ENCODE peak calls at places on chromosomes 4 and X, in eight cellular contexts. Z is heart left ventricle; L is GM23248; Q is tibial nerve; M is uterus; C is fibroblast of lung; U is mammary epithelial cell; P is CD4-positive, alpha-beta memory T cell. K is an unnamed sample. For H3K9me3 and H3K4me1, the result is how much of the 10 kb centered on the place peaks cover.

GRCh38 chr4:151688003-151688784 is 72.6 kb downstream of the GATB start:
- DNase-seq in Z (no peak), L (peak), Q (no peak), M (no peak), C (peak), U (no peak), P (no peak), K (no peak)

GRCh38 chrX:40474205-40474626 is 106.6 kb upstream of the ATP6AP2 start:
- DNase-seq in Z (no peak), L (peak), Q (no peak), M (peak), C (peak), U (peak), P (no peak), K (peak)

GRCh38 chrX:78514852-78515251 is 144.3 kb downstream of the RTL3 start:
- DNase-seq in Z (no peak), L (no peak), Q (no peak), M (no peak), C (peak), U (peak), P (peak), K (no peak)

GRCh38 chr4:16187455-16187854 is 38.8 kb downstream of the TAPT1 start:
- DNase-seq in Z (no peak), L (peak), Q (no peak), M (no peak), C (peak), U (no peak), P (no peak), K (no peak)

GRCh38 chr4:72701987-72702819 is 133.2 kb upstream of the ADAMTS3 start:
- DNase-seq in Z (no peak), L (peak), Q (peak), M (no peak), C (peak), U (peak), P (peak), K (peak)

GRCh38 chrX:24332868-24333267 is 19.0 kb upstream of the SUPT20HL2 start:
- DNase-seq in Z (no peak), L (no peak), Q (no peak), M (no peak), C (peak), U (no peak), P (no peak), K (no peak)

GRCh38 chr4:122819708-122820449 is 6.8 kb upstream of the FGF2 start:
- DNase-seq in Z (no peak), L (peak), Q (no peak), M (no peak), C (peak), U (peak), P (no peak), K (no peak)

GRCh38 chr4:38371391-38371851 is 292.6 kb upstream of the KLF3 start:
- DNase-seq in Z (no peak), L (peak), Q (no peak), M (no peak), C (peak), U (peak), P (no peak), K (no peak)

GRCh38 chr4:121072836-121073362 is 564 bp upstream of the NDNF start:
- DNase-seq in Z (peak), L (peak), Q (no peak), M (no peak), C (no peak), U (no peak), P (peak), K (no peak)

GRCh38 chr4:56440983-56441382 is 4.9 kb downstream of the PAICS start:
- DNase-seq in Z (no peak), L (no peak), Q (no peak), M (no peak), C (no peak), U (no peak), P (no peak), K (no peak)

GRCh38 chr4:172786039-172786792 is 382.4 kb upstream of the GALNT7 start:
- DNase-seq in Z (no peak), L (peak), Q (no peak), M (no peak), C (peak), U (peak), P (no peak), K (peak)
- H3K9me3 ChIP-seq in Z (under half), L (under half), Q (under half), M (under half), C (under half), U (under half), P (under half), K (under half)

DNA sequence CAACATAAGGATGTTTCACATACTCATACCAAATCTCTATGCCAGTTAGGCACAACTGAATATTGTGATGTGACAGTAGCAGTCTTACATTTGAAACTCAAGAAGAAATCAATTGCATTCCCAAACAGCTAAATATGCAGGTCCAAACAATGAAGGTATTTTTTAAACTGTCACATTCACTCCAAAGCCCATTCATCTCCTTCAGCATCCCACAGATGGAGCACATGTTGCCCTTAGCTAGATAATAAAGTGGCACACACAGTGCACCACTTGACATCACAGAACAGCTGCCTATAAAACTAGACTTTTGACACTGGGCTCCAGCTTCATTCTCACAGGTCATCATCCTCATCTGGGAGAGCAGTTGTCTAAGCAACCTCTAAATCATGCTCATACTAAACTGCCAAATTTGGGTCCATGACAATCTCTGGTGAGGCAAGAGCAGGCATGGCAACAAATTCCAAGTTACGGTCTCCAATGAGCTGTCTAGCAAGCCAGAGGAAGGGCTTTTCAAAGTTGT is 26.2 kb upstream of the ARHGEF6 start:
- DNase-seq in Z (no peak), L (no peak), Q (no peak), M (no peak), C (no peak), U (no peak), P (no peak), K (no peak)
- H3K4me1 ChIP-seq in Z (under half), L (under half), Q (under half), M (under half), C (under half), U (under half), P (under half), K (under half)

DNA sequence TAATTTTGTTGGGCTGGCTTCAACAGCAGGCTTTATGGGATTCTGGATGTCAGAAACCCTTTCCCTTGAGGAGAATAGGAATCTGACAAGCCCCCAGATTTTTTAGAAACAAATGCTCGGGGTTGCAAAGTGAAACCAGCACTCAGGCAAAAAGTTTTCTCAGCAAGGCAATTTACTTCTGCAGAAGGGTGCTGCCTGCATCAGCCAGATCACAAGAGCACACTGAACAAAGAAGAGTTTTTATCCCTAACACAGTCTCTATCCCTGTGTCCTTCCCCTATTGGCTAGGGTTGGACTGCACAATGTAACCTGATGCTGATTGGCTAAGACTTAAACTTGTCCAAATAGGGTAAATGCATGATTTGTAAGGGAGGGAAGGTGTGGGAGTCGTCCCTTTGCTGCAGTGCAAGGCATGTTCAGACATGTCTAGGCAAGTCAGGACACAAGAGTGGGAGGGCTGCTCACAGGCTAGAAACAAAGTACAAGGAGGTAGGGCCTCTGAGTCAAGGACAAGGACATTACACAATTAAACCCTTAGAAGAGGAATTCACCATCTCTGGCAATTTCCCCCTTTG is 175.8 kb downstream of the CCNG2 start:
- DNase-seq in Z (no peak), L (no peak), Q (no peak), M (no peak), C (no peak), U (peak), P (no peak), K (no peak)
- H3K9me3 ChIP-seq in Z (under half), L (under half), Q (under half), M (under half), C (under half), U (under half), P (under half), K (under half)

GRCh38 chr4:47493238-47494123 is 8.4 kb downstream of the ATP10D start:
- DNase-seq in Z (no peak), L (no peak), Q (no peak), M (no peak), C (no peak), U (no peak), P (no peak), K (no peak)
- H3K4me1 ChIP-seq in Z (under half), L (under half), Q (under half), M (under half), C (under half), U (under half), P (under half), K (under half)

GRCh38 chr4:24544208-24544607 is 40.1 kb downstream of the DHX15 start:
- DNase-seq in Z (no peak), L (no peak), Q (no peak), M (no peak), C (no peak), U (no peak), P (no peak), K (no peak)
- H3K9me3 ChIP-seq in Z (under half), L (under half), Q (under half), M (under half), C (under half), U (under half), P (under half), K (under half)

GRCh38 chr4:157808796-157809408 is 363.9 kb downstream of the GASK1B start:
- DNase-seq in Z (no peak), L (no peak), Q (no peak), M (no peak), C (no peak), U (no peak), P (no peak), K (no peak)

GRCh38 chr4:157806176-157806575 is 366.6 kb downstream of the GASK1B start:
- DNase-seq in Z (no peak), L (no peak), Q (no peak), M (no peak), C (no peak), U (no peak), P (no peak), K (no peak)

GRCh38 chr4:157804986-157805385 is 367.8 kb downstream of the GASK1B start:
- DNase-seq in Z (no peak), L (peak), Q (no peak), M (no peak), C (peak), U (peak), P (no peak), K (no peak)

DNA sequence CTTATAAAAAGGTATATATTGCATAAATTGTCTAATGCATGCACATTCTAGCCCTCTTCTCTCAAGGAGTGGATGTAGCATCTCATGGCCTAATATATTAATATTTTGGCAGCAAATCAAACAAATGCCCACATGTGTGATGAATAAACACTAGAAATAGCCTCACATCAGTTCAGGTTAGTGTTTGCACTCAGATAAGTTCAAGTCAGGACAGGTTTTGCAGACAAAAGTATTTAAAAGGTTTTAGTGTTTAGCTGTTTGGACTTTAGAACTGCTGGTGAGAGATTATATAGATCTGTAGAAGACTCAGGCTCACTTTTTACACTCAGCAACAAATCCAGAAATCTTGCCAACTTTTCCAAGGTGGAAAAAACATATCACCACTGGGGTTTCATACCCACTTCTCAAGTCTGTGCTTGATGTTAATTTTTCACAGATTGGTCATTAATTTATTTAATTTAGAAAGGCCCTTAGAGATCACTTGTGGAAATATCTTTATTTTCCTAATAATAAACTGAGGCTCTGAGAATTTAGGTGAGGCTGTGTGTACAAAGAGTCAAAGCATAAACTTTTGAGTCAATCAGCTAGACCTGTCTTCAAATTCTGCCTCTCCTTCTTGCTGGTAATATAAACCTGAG is 362.6 kb downstream of the GASK1B start:
- DNase-seq in Z (no peak), L (no peak), Q (no peak), M (no peak), C (no peak), U (peak), P (no peak), K (no peak)
- H3K4me1 ChIP-seq in Z (under half), L (under half), Q (under half), M (under half), C (under half), U (under half), P (under half), K (under half)

GRCh38 chr4:94364527-94364926 is 21.9 kb upstream of the HPGDS start:
- DNase-seq in Z (no peak), L (no peak), Q (no peak), M (no peak), C (no peak), U (no peak), P (no peak), K (no peak)

GRCh38 chr4:94365304-94365703 is 22.7 kb upstream of the HPGDS start:
- DNase-seq in Z (no peak), L (no peak), Q (no peak), M (no peak), C (peak), U (no peak), P (no peak), K (no peak)

GRCh38 chr4:94369046-94369445 is 26.4 kb upstream of the HPGDS start:
- DNase-seq in Z (no peak), L (no peak), Q (no peak), M (no peak), C (no peak), U (no peak), P (no peak), K (no peak)

GRCh38 chr4:94372579-94372978 is 29.9 kb upstream of the HPGDS start:
- DNase-seq in Z (no peak), L (no peak), Q (no peak), M (no peak), C (no peak), U (no peak), P (no peak), K (no peak)

DNA sequence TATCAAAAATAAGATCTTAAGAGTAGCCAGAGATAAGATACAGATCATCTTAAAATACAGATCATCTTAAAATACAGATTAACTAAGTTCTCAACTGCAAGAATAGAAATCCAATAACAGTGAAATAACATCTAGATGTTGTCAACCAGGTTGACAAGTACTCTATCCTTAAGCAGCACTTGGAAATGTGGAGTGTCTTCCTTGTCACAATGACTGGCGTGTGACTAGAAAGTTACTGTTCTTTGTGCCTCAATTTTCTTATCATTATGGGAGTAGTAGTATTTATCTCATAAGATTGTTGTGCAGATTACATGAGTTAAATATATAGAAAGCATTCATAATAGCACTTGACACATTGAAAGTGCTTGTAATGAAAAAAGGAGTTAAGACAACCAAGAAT is 25.8 kb upstream of the HPGDS start:
- DNase-seq in Z (no peak), L (no peak), Q (no peak), M (no peak), C (no peak), U (no peak), P (no peak), K (no peak)
- H3K9me3 ChIP-seq in Z (under half), L (under half), Q (under half), M (under half), C (under half), U (under half), P (under half), K (under half)

GRCh38 chr4:36177946-36178345 is 66.4 kb downstream of the ARAP2 start:
- DNase-seq in Z (no peak), L (no peak), Q (no peak), M (no peak), C (peak), U (peak), P (no peak), K (no peak)

GRCh38 chr4:36178489-36178888 is 65.8 kb downstream of the ARAP2 start:
- DNase-seq in Z (no peak), L (no peak), Q (no peak), M (no peak), C (no peak), U (no peak), P (no peak), K (no peak)

GRCh38 chr4:36174570-36174969 is 69.7 kb downstream of the ARAP2 start:
- DNase-seq in Z (no peak), L (no peak), Q (no peak), M (no peak), C (no peak), U (no peak), P (no peak), K (no peak)

GRCh38 chr4:36172650-36173049 is 71.7 kb downstream of the ARAP2 start:
- DNase-seq in Z (no peak), L (no peak), Q (no peak), M (no peak), C (no peak), U (no peak), P (no peak), K (no peak)

GRCh38 chr4:36173923-36174322 is 70.4 kb downstream of the ARAP2 start:
- DNase-seq in Z (no peak), L (no peak), Q (no peak), M (no peak), C (peak), U (no peak), P (no peak), K (no peak)
- H3K4me1 ChIP-seq in Z (under half), L (under half), Q (under half), M (under half), C (under half), U (under half), P (under half), K (under half)

GRCh38 chr4:116499-116898 is 7.8 kb upstream of the ZNF718 start:
- DNase-seq in Z (no peak), L (no peak), Q (no peak), M (no peak), C (no peak), U (no peak), P (no peak), K (no peak)
- H3K9me3 ChIP-seq in Z (under half), L (under half), Q (under half), M (under half), C (under half), U (under half), P (under half), K (under half)

GRCh38 chr4:47669946-47670345 is 167.9 kb downstream of the CORIN start:
- DNase-seq in Z (no peak), L (no peak), Q (no peak), M (no peak), C (peak), U (no peak), P (no peak), K (no peak)

GRCh38 chr4:47674173-47674572 is 163.7 kb downstream of the CORIN start:
- DNase-seq in Z (no peak), L (no peak), Q (no peak), M (no peak), C (no peak), U (peak), P (no peak), K (no peak)

DNA sequence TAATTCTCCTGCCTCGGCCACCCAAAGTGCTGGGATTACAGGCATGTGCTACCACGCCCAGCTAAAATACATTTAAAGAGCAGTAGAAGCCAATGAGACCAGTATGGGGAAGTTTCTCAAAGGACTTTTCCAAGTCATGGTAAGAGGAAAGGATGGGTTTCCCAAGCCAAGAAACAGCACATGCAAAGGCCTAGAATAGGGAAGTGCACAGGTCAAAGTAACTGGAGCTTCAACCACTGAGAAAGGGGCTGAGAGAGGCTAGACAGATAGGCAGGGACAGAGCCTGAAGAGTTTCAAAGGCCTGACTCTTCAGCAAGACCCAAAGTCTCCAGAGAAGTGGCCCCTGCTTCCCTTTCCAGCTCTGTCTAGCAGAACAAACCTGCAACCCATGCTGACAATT is 162.1 kb downstream of the CORIN start:
- DNase-seq in Z (no peak), L (no peak), Q (no peak), M (no peak), C (no peak), U (no peak), P (no peak), K (no peak)
- H3K4me1 ChIP-seq in Z (under half), L (under half), Q (under half), M (under half), C (under half), U (under half), P (under half), K (under half)